ENCODE peak calls at places on chromosomes 2 and 18, in four cellular contexts. N is sciatic nerve, O is cardiac muscle cell, W is mesendoderm. Q is an unnamed sample.

GRCh38 chr2:38187416-38188127 is 111.6 kb upstream of the CYP1B1 start:
- DNase-seq in W (no peak), O (peak; percentile 95), N (peak; percentile 82), Q (no peak)

GRCh38 chr2:192197387-192197786 is 2.7 kb upstream of the TMEFF2 start:
- DNase-seq in O (peak; percentile 26), N (no peak), W (no peak), Q (peak; percentile 14)

GRCh38 chr2:140814141-140814540 is 1316.7 kb downstream of the LRP1B start:
- DNase-seq in O (no peak), W (no peak), N (no peak), Q (no peak)

GRCh38 chr2:231199219-231199618 is 788 bp downstream of the ARMC9 start:
- DNase-seq in O (peak; percentile 35), N (no peak), W (no peak), Q (no peak)

GRCh38 chr2:145199052-145199451 is 679.1 kb upstream of the ZEB2 start:
- DNase-seq in O (no peak), N (no peak), W (no peak), Q (peak; percentile 83)

GRCh38 chr18:24656571-24656971 is 196.1 kb downstream of the HRH4 start:
- DNase-seq in O (peak; percentile 17), N (no peak), W (no peak), Q (peak; percentile 97)

GRCh38 chr2:19866741-19867140 is 35.0 kb downstream of the TTC32 start:
- DNase-seq in W (no peak), N (no peak), O (no peak), Q (no peak)

GRCh38 chr2:86037795-86038192 is 67.9 kb downstream of the POLR1A start:
- DNase-seq in W (no peak), N (peak; percentile 62), O (no peak), Q (no peak)

GRCh38 chr2:178530625-178531142 is 50.4 kb downstream of the PLEKHA3 start:
- DNase-seq in O (no peak), N (no peak), W (no peak), Q (no peak)

GRCh38 chr2:932320-933221 is 18.1 kb upstream of the SNTG2 start:
- DNase-seq in W (no peak), N (no peak), O (no peak), Q (no peak)

GRCh38 chr18:48882379-48882778 is 68.4 kb downstream of the SMAD7 start:
- DNase-seq in N (no peak), O (no peak), W (no peak), Q (no peak)

GRCh38 chr2:30636311-30636710 is 170.9 kb downstream of the CAPN13 start:
- DNase-seq in W (no peak), N (no peak), O (no peak), Q (no peak)

GRCh38 chr2:160271166-160272086 is 71.4 kb upstream of the ITGB6 start:
- DNase-seq in O (peak; percentile 44), W (peak; percentile 61), N (no peak), Q (peak; percentile 62)

GRCh38 chr18:5527603-5528002 is 16.2 kb downstream of the EPB41L3 start:
- DNase-seq in O (peak; percentile 87), N (peak; percentile 73), W (no peak), Q (peak; percentile 51)

GRCh38 chr2:26276488-26276887 is 31.7 kb downstream of the HADHB start:
- DNase-seq in N (no peak), W (no peak), O (no peak), Q (no peak)

GRCh38 chr2:18117592-18117991 is 239.1 kb downstream of the KCNS3 start:
- DNase-seq in W (peak; percentile 59), O (peak; percentile 53), N (no peak), Q (peak; percentile 16)

GRCh38 chr18:58803978-58804377 is 60.7 kb upstream of the ZNF532 start:
- DNase-seq in W (peak; percentile 44), N (no peak), O (no peak), Q (no peak)

GRCh38 chr2:43318791-43319190 is 92.4 kb upstream of the ZFP36L2 start:
- DNase-seq in N (no peak), O (no peak), W (no peak), Q (no peak)

Q was measured in left kidney.